ENCODE peak calls at places on chromosomes 16 and 17, in six cellular contexts. One of them, this sample, is unnamed.

GRCh38 chr16:72723781-72724180 is 324.1 kb downstream of the ZFHX3 start:
- DNase-seq in fibroblast of lung: no peak
- DNase-seq in CD8-positive, alpha-beta memory T cell: no peak
- DNase-seq in psoas muscle: no peak
- DNase-seq in BE2C: no peak
- DNase-seq in upper lobe of right lung: no peak
- DNase-seq in this sample: no peak

GRCh38 chr17:6107791-6108190 is 37.6 kb downstream of the WSCD1 start:
- DNase-seq in psoas muscle: no peak
- DNase-seq in upper lobe of right lung: peak; percentile 25
- DNase-seq in CD8-positive, alpha-beta memory T cell: no peak
- DNase-seq in fibroblast of lung: no peak
- DNase-seq in BE2C: no peak
- DNase-seq in this sample: no peak

GRCh38 chr16:73565925-73566324 is 518.0 kb upstream of the ZFHX3 start:
- DNase-seq in upper lobe of right lung: no peak
- DNase-seq in fibroblast of lung: no peak
- DNase-seq in CD8-positive, alpha-beta memory T cell: no peak
- DNase-seq in psoas muscle: no peak
- DNase-seq in BE2C: no peak
- DNase-seq in this sample: no peak

GRCh38 chr16:46949216-46949892 is 24.1 kb downstream of the DNAJA2 start:
- DNase-seq in BE2C: no peak
- DNase-seq in psoas muscle: no peak
- DNase-seq in fibroblast of lung: no peak
- DNase-seq in upper lobe of right lung: no peak
- DNase-seq in CD8-positive, alpha-beta memory T cell: no peak
- DNase-seq in this sample: no peak

GRCh38 chr17:15263206-15263579 is 1.9 kb downstream of the PMP22 start:
- DNase-seq in BE2C: peak; percentile 53
- DNase-seq in fibroblast of lung: peak; percentile 91
- DNase-seq in CD8-positive, alpha-beta memory T cell: no peak
- DNase-seq in psoas muscle: peak; percentile 97
- DNase-seq in upper lobe of right lung: peak; percentile 78
- DNase-seq in this sample: peak; percentile 78

GRCh38 chr16:50381679-50382440 is 13.1 kb upstream of the BRD7 start:
- DNase-seq in upper lobe of right lung: no peak
- DNase-seq in psoas muscle: no peak
- DNase-seq in CD8-positive, alpha-beta memory T cell: no peak
- DNase-seq in fibroblast of lung: no peak
- DNase-seq in BE2C: no peak
- DNase-seq in this sample: no peak

GRCh38 chr16:78953526-78953925 is 647.0 kb downstream of the MAF start:
- DNase-seq in upper lobe of right lung: no peak
- DNase-seq in CD8-positive, alpha-beta memory T cell: no peak
- DNase-seq in fibroblast of lung: no peak
- DNase-seq in psoas muscle: no peak
- DNase-seq in BE2C: no peak
- DNase-seq in this sample: no peak

GRCh38 chr16:48076455-48077012 is 79.3 kb downstream of the ABCC12 start:
- DNase-seq in BE2C: no peak
- DNase-seq in fibroblast of lung: peak; percentile 78
- DNase-seq in upper lobe of right lung: no peak
- DNase-seq in psoas muscle: no peak
- DNase-seq in CD8-positive, alpha-beta memory T cell: no peak
- DNase-seq in this sample: no peak

GRCh38 chr17:81509048-81509686 is 3.4 kb downstream of the ACTG1 start:
- DNase-seq in BE2C: no peak
- DNase-seq in fibroblast of lung: peak; percentile 35
- DNase-seq in psoas muscle: no peak
- DNase-seq in upper lobe of right lung: no peak
- DNase-seq in CD8-positive, alpha-beta memory T cell: no peak
- DNase-seq in this sample: peak; percentile 14

GRCh38 chr16:10935491-10935890 is 6.8 kb downstream of the DEXI start:
- DNase-seq in upper lobe of right lung: no peak
- DNase-seq in BE2C: no peak
- DNase-seq in CD8-positive, alpha-beta memory T cell: no peak
- DNase-seq in fibroblast of lung: no peak
- DNase-seq in psoas muscle: no peak
- DNase-seq in this sample: no peak
- H3K4me1 ChIP-seq in upper lobe of right lung: peaks cover 60% of the 10 kb centered on the region
- H3K4me1 ChIP-seq in BE2C: no peaks in the 10 kb centered on the region
- H3K4me1 ChIP-seq in CD8-positive, alpha-beta memory T cell: peaks cover 55% of the 10 kb centered on the region
- H3K4me1 ChIP-seq in fibroblast of lung: no peaks in the 10 kb centered on the region
- H3K4me1 ChIP-seq in psoas muscle: peaks cover 92% of the 10 kb centered on the region
- H3K4me1 ChIP-seq in this sample: peaks cover 91% of the 10 kb centered on the region

GRCh38 chr16:8957061-8957392 is 6.7 kb downstream of the USP7 start:
- DNase-seq in CD8-positive, alpha-beta memory T cell: no peak
- DNase-seq in psoas muscle: no peak
- DNase-seq in fibroblast of lung: no peak
- DNase-seq in upper lobe of right lung: no peak
- DNase-seq in BE2C: no peak
- DNase-seq in this sample: no peak

GRCh38 chr16:8957509-8958157 is 6.1 kb downstream of the USP7 start:
- DNase-seq in fibroblast of lung: no peak
- DNase-seq in BE2C: no peak
- DNase-seq in upper lobe of right lung: no peak
- DNase-seq in CD8-positive, alpha-beta memory T cell: no peak
- DNase-seq in psoas muscle: no peak
- DNase-seq in this sample: no peak

GRCh38 chr16:8955828-8956227 is 7.9 kb downstream of the USP7 start:
- DNase-seq in upper lobe of right lung: no peak
- DNase-seq in psoas muscle: no peak
- DNase-seq in CD8-positive, alpha-beta memory T cell: no peak
- DNase-seq in BE2C: peak; percentile 35
- DNase-seq in fibroblast of lung: no peak
- DNase-seq in this sample: no peak

GRCh38 chr16:8958344-8958808 is 5.3 kb downstream of the USP7 start:
- DNase-seq in psoas muscle: peak; percentile 77
- DNase-seq in fibroblast of lung: peak; percentile 40
- DNase-seq in BE2C: peak; percentile 40
- DNase-seq in upper lobe of right lung: no peak
- DNase-seq in CD8-positive, alpha-beta memory T cell: peak; percentile 31
- DNase-seq in this sample: no peak

DNA sequence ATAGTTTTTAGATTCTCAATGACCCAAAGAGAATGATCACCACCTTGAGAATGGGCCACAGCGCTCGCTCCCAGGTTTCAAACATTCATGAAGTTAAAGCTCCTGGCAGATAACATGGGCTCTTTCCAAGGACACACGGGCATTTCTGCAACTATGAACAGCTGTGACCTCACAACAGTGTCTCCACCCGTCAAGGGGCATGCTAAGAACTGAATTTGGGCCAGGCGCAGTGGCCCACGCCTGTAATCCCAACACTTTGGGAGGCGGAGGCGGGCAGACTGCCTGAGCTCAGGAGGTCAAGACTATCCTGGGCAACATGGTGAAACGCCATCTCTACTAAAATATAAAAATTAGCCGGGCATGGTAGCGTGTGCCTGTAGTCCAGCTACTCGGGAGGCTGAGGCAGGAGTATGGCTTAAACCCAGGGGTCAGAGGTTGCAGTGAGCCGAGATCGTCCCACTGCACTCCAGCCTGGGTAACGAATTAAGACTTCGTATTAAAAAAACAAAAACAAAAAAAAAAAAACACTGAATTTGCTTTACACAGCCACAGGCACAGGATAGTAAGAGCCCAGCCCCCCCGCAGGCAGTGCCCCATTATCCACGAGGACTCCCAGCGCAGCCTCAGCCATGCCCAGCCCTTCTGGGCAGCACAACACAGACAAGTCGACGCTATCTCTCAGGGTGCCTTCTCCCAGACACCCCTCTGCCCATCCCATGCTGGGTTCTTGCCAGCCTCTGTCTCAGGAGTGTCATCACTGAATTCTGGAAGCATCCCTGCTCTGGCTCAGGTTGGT is 7.2 kb downstream of the USP7 start:
- DNase-seq in fibroblast of lung: no peak
- DNase-seq in CD8-positive, alpha-beta memory T cell: no peak
- DNase-seq in psoas muscle: peak; percentile 79
- DNase-seq in upper lobe of right lung: no peak
- DNase-seq in BE2C: no peak
- DNase-seq in this sample: no peak
- H3K4me1 ChIP-seq in fibroblast of lung: peaks cover 27% of the 10 kb centered on the region
- H3K4me1 ChIP-seq in CD8-positive, alpha-beta memory T cell: peaks cover 90% of the 10 kb centered on the region
- H3K4me1 ChIP-seq in psoas muscle: peaks cover 84% of the 10 kb centered on the region
- H3K4me1 ChIP-seq in upper lobe of right lung: peaks cover 76% of the 10 kb centered on the region
- H3K4me1 ChIP-seq in BE2C: peaks cover 43% of the 10 kb centered on the region
- H3K4me1 ChIP-seq in this sample: peaks cover 53% of the 10 kb centered on the region

DNA sequence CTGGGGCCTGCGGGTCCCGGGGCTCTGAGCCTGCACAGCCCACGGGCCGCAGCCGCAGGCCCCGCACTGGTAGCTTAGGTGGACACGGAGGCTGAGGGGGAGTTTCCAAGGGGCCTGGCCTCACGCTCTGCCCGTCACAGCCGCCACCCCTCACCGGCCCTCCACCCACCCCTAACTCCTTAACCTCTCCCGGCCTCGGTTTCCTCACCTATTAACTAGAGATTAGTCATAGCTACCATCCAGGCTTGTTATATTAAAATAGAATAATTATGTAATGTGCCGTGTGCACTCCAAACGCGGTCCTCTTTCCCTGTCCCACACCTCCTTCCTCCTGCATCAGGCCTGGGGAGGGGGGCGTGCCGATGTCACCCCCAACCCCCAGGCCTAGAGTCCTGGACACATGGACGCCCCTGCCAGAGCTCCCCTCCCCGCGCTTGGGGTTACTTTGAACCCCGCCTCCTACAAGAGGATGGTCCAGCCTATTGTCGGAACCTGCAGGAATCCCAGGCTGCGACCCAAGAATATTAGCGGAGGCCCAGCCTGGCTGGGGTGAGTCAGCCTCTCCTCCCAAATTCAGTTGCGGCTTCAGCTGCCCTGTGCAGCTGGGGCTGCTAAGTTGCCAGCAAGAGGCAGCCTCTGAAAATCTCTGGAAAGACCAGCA is 17.3 kb downstream of the SOCS3 start:
- DNase-seq in BE2C: no peak
- DNase-seq in CD8-positive, alpha-beta memory T cell: no peak
- DNase-seq in psoas muscle: peak; percentile 85
- DNase-seq in fibroblast of lung: peak; percentile 91
- DNase-seq in upper lobe of right lung: peak; percentile 74
- DNase-seq in this sample: peak; percentile 70
- H3K4me1 ChIP-seq in BE2C: no peaks in the 10 kb centered on the region
- H3K4me1 ChIP-seq in CD8-positive, alpha-beta memory T cell: peaks cover 81% of the 10 kb centered on the region
- H3K4me1 ChIP-seq in psoas muscle: peaks cover 61% of the 10 kb centered on the region
- H3K4me1 ChIP-seq in fibroblast of lung: peaks cover 35% of the 10 kb centered on the region
- H3K4me1 ChIP-seq in upper lobe of right lung: peaks cover 43% of the 10 kb centered on the region
- H3K4me1 ChIP-seq in this sample: peaks cover 98% of the 10 kb centered on the region

GRCh38 chr16:648786-649589 is at the start of gene WDR90:
- DNase-seq in upper lobe of right lung: peak; percentile 98
- DNase-seq in psoas muscle: peak; percentile 97
- DNase-seq in BE2C: peak; percentile 97
- DNase-seq in CD8-positive, alpha-beta memory T cell: peak; percentile 88
- DNase-seq in fibroblast of lung: peak; percentile 89
- DNase-seq in this sample: peak; percentile 98
- H3K4me1 ChIP-seq in upper lobe of right lung: peaks cover 31% of the 10 kb centered on the region
- H3K4me1 ChIP-seq in psoas muscle: peaks cover 51% of the 10 kb centered on the region
- H3K4me1 ChIP-seq in BE2C: no peaks in the 10 kb centered on the region
- H3K4me1 ChIP-seq in CD8-positive, alpha-beta memory T cell: peaks cover 13% of the 10 kb centered on the region
- H3K4me1 ChIP-seq in fibroblast of lung: peaks cover 7% of the 10 kb centered on the region
- H3K4me1 ChIP-seq in this sample: peaks cover 19% of the 10 kb centered on the region

GRCh38 chr16:31507929-31508705 is at the start of gene RUSF1:
- DNase-seq in CD8-positive, alpha-beta memory T cell: peak; percentile 74
- DNase-seq in upper lobe of right lung: peak; percentile 96
- DNase-seq in psoas muscle: peak; percentile 96
- DNase-seq in BE2C: peak; percentile 91
- DNase-seq in fibroblast of lung: peak; percentile 90
- DNase-seq in this sample: peak; percentile 98

GRCh38 chr16:31507617-31507928 is 618 bp downstream of the RUSF1 start:
- DNase-seq in psoas muscle: no peak
- DNase-seq in BE2C: no peak
- DNase-seq in upper lobe of right lung: no peak
- DNase-seq in CD8-positive, alpha-beta memory T cell: no peak
- DNase-seq in fibroblast of lung: no peak
- DNase-seq in this sample: no peak

GRCh38 chr16:31502981-31503380 is 5.2 kb downstream of the RUSF1 start:
- DNase-seq in BE2C: no peak
- DNase-seq in fibroblast of lung: peak; percentile 25
- DNase-seq in psoas muscle: no peak
- DNase-seq in upper lobe of right lung: no peak
- DNase-seq in CD8-positive, alpha-beta memory T cell: no peak
- DNase-seq in this sample: no peak

GRCh38 chr16:31504159-31504558 is 4.0 kb downstream of the RUSF1 start:
- DNase-seq in psoas muscle: no peak
- DNase-seq in BE2C: no peak
- DNase-seq in fibroblast of lung: no peak
- DNase-seq in CD8-positive, alpha-beta memory T cell: no peak
- DNase-seq in upper lobe of right lung: no peak
- DNase-seq in this sample: no peak

DNA sequence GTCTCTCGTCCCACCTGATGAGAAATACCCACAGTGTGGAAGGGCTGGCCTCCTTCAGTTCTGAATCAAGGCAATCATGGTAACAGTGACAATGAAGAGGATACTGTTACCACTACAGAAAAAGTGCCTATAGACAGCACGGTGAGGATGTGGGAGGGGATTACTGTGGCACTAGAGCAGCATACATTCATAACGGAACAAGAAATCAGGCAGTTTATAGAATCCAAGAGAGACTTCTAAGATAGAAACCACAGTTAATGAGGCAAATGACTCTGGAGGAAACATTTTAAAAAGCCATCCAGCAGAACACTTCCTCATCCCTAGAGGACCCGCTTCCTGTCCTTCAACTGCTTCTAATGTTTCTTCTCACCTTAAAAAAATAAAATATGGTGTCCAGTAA is 2.7 kb downstream of the RUSF1 start:
- DNase-seq in CD8-positive, alpha-beta memory T cell: no peak
- DNase-seq in upper lobe of right lung: no peak
- DNase-seq in psoas muscle: no peak
- DNase-seq in BE2C: no peak
- DNase-seq in fibroblast of lung: no peak
- DNase-seq in this sample: no peak
- H3K4me1 ChIP-seq in CD8-positive, alpha-beta memory T cell: peaks cover 30% of the 10 kb centered on the region
- H3K4me1 ChIP-seq in upper lobe of right lung: peaks cover 38% of the 10 kb centered on the region
- H3K4me1 ChIP-seq in psoas muscle: peaks cover 21% of the 10 kb centered on the region
- H3K4me1 ChIP-seq in BE2C: no peaks in the 10 kb centered on the region
- H3K4me1 ChIP-seq in fibroblast of lung: no peaks in the 10 kb centered on the region
- H3K4me1 ChIP-seq in this sample: peaks cover 12% of the 10 kb centered on the region

GRCh38 chr16:3798827-3799226 is 81.5 kb upstream of the TRAP1 start:
- DNase-seq in upper lobe of right lung: no peak
- DNase-seq in BE2C: no peak
- DNase-seq in fibroblast of lung: no peak
- DNase-seq in psoas muscle: no peak
- DNase-seq in CD8-positive, alpha-beta memory T cell: no peak
- DNase-seq in this sample: no peak
- H3K4me1 ChIP-seq in upper lobe of right lung: peaks cover 26% of the 10 kb centered on the region
- H3K4me1 ChIP-seq in BE2C: no peaks in the 10 kb centered on the region
- H3K4me1 ChIP-seq in fibroblast of lung: no peaks in the 10 kb centered on the region
- H3K4me1 ChIP-seq in psoas muscle: peaks cover 55% of the 10 kb centered on the region
- H3K4me1 ChIP-seq in CD8-positive, alpha-beta memory T cell: peaks cover 55% of the 10 kb centered on the region
- H3K4me1 ChIP-seq in this sample: peaks cover 53% of the 10 kb centered on the region

This sample was measured in left lung.